ENCODE peak calls at places on chromosomes 6 and 20, in eight cellular contexts. Y is NCI-H82; J is natural killer cell treated with Interleukin-12 subunit alpha and Interleukin-12 subunit beta and Interleukin-15 and Interleukin-18, amount 100 ng/mL, for 72 hours; R is activated T-cell treated with anti-CD3 and anti-CD28 coated beads for 24 hours; U is germinal center; S is DMS53; E is pons; P is stimulated activated CD8-positive, alpha-beta memory T cell treated with anti-CD3 and anti-CD28 coated beads, Interleukin-15, amount 100 ng/mL, for 4 hours. H is an unnamed sample.

GRCh38 chr6:14217728-14218637 is 100.4 kb downstream of the CD83 start:
- DNase-seq in S (peak), E (no peak), Y (peak), R (no peak), P (no peak), U (no peak), J (no peak), H (no peak)

GRCh38 chr6:139981066-139981624 is 606.7 kb upstream of the CITED2 start:
- DNase-seq in E (no peak), U (no peak), J (no peak), S (no peak), P (no peak), Y (no peak), R (no peak), H (no peak)

GRCh38 chr20:43238833-43239232 is 49.1 kb upstream of the PTPRT start:
- DNase-seq in E (no peak), R (no peak), Y (peak), U (peak), J (no peak), S (peak), P (no peak), H (no peak)

GRCh38 chr6:38522322-38522721 is 117.4 kb downstream of the BTBD9 start:
- DNase-seq in R (no peak), E (peak), P (no peak), Y (no peak), S (no peak), U (no peak), J (no peak), H (no peak)

GRCh38 chr6:13767121-13767794 is 47.1 kb downstream of the MCUR1 start:
- DNase-seq in P (peak), S (no peak), J (peak), U (no peak), E (peak), R (no peak), Y (no peak), H (no peak)

GRCh38 chr20:21190866-21191265 is 65.0 kb downstream of the KIZ start:
- DNase-seq in S (no peak), P (no peak), R (no peak), U (no peak), J (no peak), Y (no peak), E (no peak), H (no peak)

GRCh38 chr6:20837189-20837588 is 302.9 kb downstream of the CDKAL1 start:
- DNase-seq in S (no peak), Y (no peak), E (no peak), R (no peak), P (no peak), U (no peak), J (no peak), H (no peak)

GRCh38 chr6:43509142-43509983 is 783 bp downstream of the LRRC73 start:
- DNase-seq in E (no peak), U (no peak), S (peak), R (no peak), Y (no peak), P (no peak), J (no peak), H (no peak)

GRCh38 chr6:8110117-8110721 is 7.9 kb upstream of the EEF1E1 start:
- DNase-seq in E (no peak), S (no peak), J (no peak), U (no peak), R (no peak), Y (no peak), P (no peak), H (no peak)

H was measured in hypothalamus.